ENCODE peak calls at places on chromosomes 12 and 14, in six cellular contexts. O is nucleus accumbens, T is HFFc6, K is KBM-7, B is OCI-LY7, W is NCI-H774. I is an unnamed sample.

GRCh38 chr12:9668141-9669018 is 1.1 kb upstream of the CLEC2D start:
- DNase-seq in O (no peak), W (no peak), K (no peak), T (no peak), B (no peak), I (no peak)

GRCh38 chr12:55806982-55807381 is 10.5 kb downstream of the SARNP start:
- DNase-seq in T (no peak), O (no peak), B (no peak), W (no peak), K (no peak), I (no peak)

GRCh38 chr12:13713746-13714400 is 267.5 kb downstream of the GRIN2B start:
- DNase-seq in K (no peak), W (no peak), B (no peak), O (no peak), T (no peak), I (no peak)

GRCh38 chr14:73491256-73491976 is 683 bp downstream of the RIOX1 start:
- DNase-seq in W (peak), B (peak), T (peak), K (peak), O (no peak), I (peak)

GRCh38 chr12:101018540-101018939 is 191.5 kb downstream of the SLC5A8 start:
- DNase-seq in T (peak), K (no peak), B (no peak), W (no peak), O (no peak), I (no peak)

GRCh38 chr14:56490379-56490778 is 89.2 kb upstream of the TMEM260 start:
- DNase-seq in W (peak), B (peak), K (peak), O (no peak), T (peak), I (no peak)

GRCh38 chr14:24427537-24428508 is 1.6 kb downstream of the CBLN3 start:
- DNase-seq in B (no peak), K (no peak), W (no peak), T (no peak), O (no peak), I (no peak)

GRCh38 chr12:94171595-94171930 is 23.2 kb downstream of the PLXNC1 start:
- DNase-seq in B (no peak), T (peak), O (no peak), W (no peak), K (no peak), I (no peak)

GRCh38 chr12:129550353-129550752 is 353.5 kb downstream of the TMEM132D start:
- DNase-seq in O (no peak), T (no peak), W (peak), K (no peak), B (no peak), I (no peak)

GRCh38 chr14:76917158-76917596 is 91.0 kb downstream of the LRRC74A start:
- DNase-seq in K (peak), B (peak), O (no peak), W (no peak), T (peak), I (no peak)

GRCh38 chr14:57982802-57983201 is 116.9 kb upstream of the SLC35F4 start:
- DNase-seq in W (peak), B (no peak), T (no peak), O (no peak), K (no peak), I (no peak)

GRCh38 chr12:104671407-104672095 is 214.8 kb downstream of the CHST11 start:
- DNase-seq in W (no peak), T (peak), O (peak), B (peak), K (peak), I (peak)

GRCh38 chr12:27998170-27999110 is 25.9 kb upstream of the PTHLH start:
- DNase-seq in B (no peak), K (peak), W (peak), O (no peak), T (no peak), I (no peak)

GRCh38 chr14:32345311-32345771 is 16.2 kb downstream of the AKAP6 start:
- DNase-seq in B (no peak), K (peak), T (no peak), W (no peak), O (no peak), I (no peak)

GRCh38 chr14:75168586-75169335 is 7.7 kb downstream of the TMED10 start:
- DNase-seq in W (no peak), B (no peak), O (no peak), K (no peak), T (no peak), I (no peak)

GRCh38 chr12:95248604-95249355 is 31.2 kb downstream of the VEZT start:
- DNase-seq in B (no peak), T (no peak), W (no peak), O (no peak), K (no peak), I (no peak)

GRCh38 chr12:124231980-124232653 is 62.8 kb upstream of the RFLNA start:
- DNase-seq in W (peak), O (no peak), B (no peak), T (no peak), K (no peak), I (no peak)

GRCh38 chr14:96638041-96638855 is 136.1 kb downstream of the PAPOLA start:
- DNase-seq in B (no peak), W (no peak), K (no peak), O (no peak), T (no peak), I (no peak)

GRCh38 chr12:31650927-31651326 is 8.6 kb upstream of the ETFBKMT start:
- DNase-seq in T (peak), K (no peak), W (no peak), O (no peak), B (no peak), I (no peak)

GRCh38 chr14:30375280-30375892 is 183.6 kb upstream of the G2E3 start:
- DNase-seq in K (peak), W (no peak), T (peak), O (no peak), B (peak), I (peak)

GRCh38 chr14:68703093-68703492 is 89.8 kb downstream of the ZFP36L1 start:
- DNase-seq in O (no peak), K (no peak), T (peak), B (no peak), W (no peak), I (peak)

GRCh38 chr14:61145903-61146411 is 135.2 kb downstream of the TMEM30B start:
- DNase-seq in O (no peak), B (no peak), W (no peak), K (no peak), T (peak), I (no peak)

GRCh38 chr14:91891721-91892220 is 24.4 kb upstream of the TC2N start:
- DNase-seq in K (no peak), W (no peak), T (no peak), O (peak), B (no peak), I (no peak)

I was measured in T-helper 22 cell.